ENCODE peak calls at places on chromosome 3, in ten cellular contexts. O, F, U, D, A, V, N, B, E and W are unnamed samples.

GRCh38 chr3:188853896-188854295 is 317.9 kb upstream of the TPRG1 start:
- DNase-seq in O (peak; percentile 52), D (no peak), N (no peak), U (no peak), A (no peak), V (no peak), E (peak; percentile 41), B (no peak), F (peak; percentile 76), W (peak; percentile 45)

GRCh38 chr3:55165278-55165677 is 237.4 kb upstream of the LRTM1 start:
- DNase-seq in U (no peak), V (no peak), O (peak; percentile 92), F (peak; percentile 42), A (no peak), D (no peak), N (no peak), B (no peak), E (peak; percentile 60), W (peak; percentile 81)

GRCh38 chr3:23004971-23005370 is 198.2 kb upstream of the UBE2E2 start:
- DNase-seq in V (no peak), E (peak; percentile 73), F (peak; percentile 82), B (no peak), N (no peak), U (no peak), O (peak; percentile 89), A (peak; percentile 66), D (no peak), W (peak; percentile 46)

GRCh38 chr3:79297242-79297641 is 470.6 kb downstream of the ROBO1 start:
- DNase-seq in F (peak; percentile 90), U (no peak), V (no peak), B (no peak), N (no peak), O (peak; percentile 97), E (peak; percentile 96), A (no peak), D (no peak), W (peak; percentile 92)

GRCh38 chr3:189071452-189071851 is 100.3 kb upstream of the TPRG1 start:
- DNase-seq in E (no peak), O (no peak), A (no peak), F (no peak), N (no peak), U (no peak), B (no peak), V (no peak), D (no peak), W (no peak)

GRCh38 chr3:98999675-99000074 is 98.2 kb upstream of the DCBLD2 start:
- DNase-seq in D (no peak), O (no peak), N (no peak), E (no peak), B (no peak), F (no peak), A (no peak), U (no peak), V (no peak), W (no peak)

GRCh38 chr3:133377396-133377795 is 22.5 kb upstream of the BFSP2 start:
- DNase-seq in N (no peak), E (peak; percentile 75), V (no peak), U (no peak), B (peak; percentile 67), D (no peak), F (peak; percentile 66), O (peak; percentile 69), A (peak; percentile 50), W (peak; percentile 43)

GRCh38 chr3:126837773-126838172 is 133.7 kb downstream of the CHCHD6 start:
- DNase-seq in O (no peak), N (no peak), V (no peak), B (no peak), F (no peak), D (no peak), U (no peak), E (no peak), A (no peak), W (no peak)

GRCh38 chr3:117473981-117474563 is 764.5 kb downstream of the TUSC7 start:
- DNase-seq in N (no peak), U (no peak), V (no peak), E (no peak), D (no peak), O (no peak), A (peak; percentile 16), F (no peak), B (peak; percentile 59), W (no peak)

GRCh38 chr3:57856675-57857074 is 100.6 kb downstream of the SLMAP start:
- DNase-seq in O (peak; percentile 44), A (peak; percentile 3), U (no peak), V (no peak), E (peak; percentile 31), B (no peak), F (peak; percentile 57), D (no peak), N (no peak), W (peak; percentile 56)

GRCh38 chr3:4865714-4866113 is 113.5 kb upstream of the BHLHE40 start:
- DNase-seq in A (no peak), N (no peak), O (no peak), B (no peak), U (no peak), F (no peak), D (no peak), E (no peak), V (no peak), W (no peak)

GRCh38 chr3:48695113-48695753 is 9.5 kb upstream of the NCKIPSD start:
- DNase-seq in D (peak; percentile 74), O (peak; percentile 45), E (peak; percentile 62), B (peak; percentile 91), V (peak; percentile 54), U (peak; percentile 61), F (peak; percentile 92), A (no peak), N (peak; percentile 54), W (peak; percentile 18)

GRCh38 chr3:195270079-195270349 is 945 bp downstream of the XXYLT1 start:
- DNase-seq in V (no peak), U (no peak), O (no peak), F (no peak), B (no peak), A (no peak), N (no peak), D (no peak), E (no peak), W (no peak)
- H3K4me3 ChIP-seq in V (peak overlapping the region; percentile 70), U (peak overlapping the region; percentile 58), O (peak overlapping the region; percentile 93), F (peak overlapping the region; percentile 93), B (peak overlapping the region; percentile 87), A (peak overlapping the region; percentile 92), N (peak overlapping the region; percentile 79), D (peak overlapping the region; percentile 64), E (peak overlapping the region; percentile 73), W (peak overlapping the region; percentile 96)

DNA sequence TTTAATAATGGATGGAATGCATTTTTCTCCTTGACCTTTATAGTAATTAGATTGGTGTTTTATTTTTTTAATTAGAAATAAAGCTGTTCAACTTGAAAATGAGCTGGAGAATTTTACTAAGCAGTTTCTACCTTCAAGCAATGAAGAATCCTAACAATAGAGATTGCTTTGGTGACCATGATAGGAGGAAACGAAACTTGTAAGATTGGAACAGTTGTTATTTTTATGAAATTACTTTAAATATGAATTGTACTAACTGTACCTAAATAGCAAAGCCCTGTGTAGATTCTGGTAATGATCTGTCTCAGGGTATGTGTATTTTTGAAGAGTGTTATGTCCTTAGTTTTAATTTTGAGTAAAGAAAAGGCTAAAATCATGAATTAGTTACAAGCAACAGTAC is 44.4 kb downstream of the MFN1 start:
- DNase-seq in N (no peak), A (no peak), F (no peak), D (no peak), V (no peak), O (no peak), E (no peak), B (no peak), U (no peak), W (no peak)
- H3K27ac ChIP-seq in N (no peak overlapping the region), A (no peak overlapping the region), F (no peak overlapping the region), D (peak overlapping the region; percentile 15), V (no peak overlapping the region), O (no peak overlapping the region), E (no peak overlapping the region), B (no peak overlapping the region), U (no peak overlapping the region), W (no peak overlapping the region)

DNA sequence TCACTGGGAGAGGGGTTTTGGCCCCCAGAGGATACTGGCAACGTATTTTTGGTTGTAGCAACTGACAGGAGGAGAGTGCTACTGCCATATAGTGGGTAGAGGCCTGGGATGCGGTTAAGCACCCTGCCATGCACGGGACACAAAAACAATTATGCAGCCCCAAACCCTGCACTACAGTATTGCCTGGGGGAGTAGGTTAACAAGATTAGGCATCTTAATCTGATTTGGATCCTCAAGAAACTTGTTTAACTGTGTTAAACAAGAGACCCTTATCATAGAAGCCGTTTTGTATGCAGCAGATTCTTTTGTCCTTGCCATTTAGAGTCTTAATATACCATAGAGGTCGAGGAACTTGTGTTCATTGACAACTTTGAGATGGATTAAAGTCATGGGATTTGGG is 3.4 kb downstream of the PHLDB2 start:
- DNase-seq in U (no peak), F (no peak), E (no peak), N (no peak), O (no peak), B (no peak), A (no peak), V (no peak), D (no peak), W (no peak)
- H3K4me3 ChIP-seq in U (no peak overlapping the region), F (peak overlapping the region; percentile 81), E (no peak overlapping the region), N (no peak overlapping the region), O (no peak overlapping the region), B (peak overlapping the region; percentile 72), A (no peak overlapping the region), V (no peak overlapping the region), D (peak overlapping the region; percentile 81), W (no peak overlapping the region)

GRCh38 chr3:179958143-179958542 is 78.6 kb downstream of the PEX5L start:
- DNase-seq in N (no peak), D (no peak), F (no peak), V (no peak), E (no peak), U (no peak), B (no peak), O (no peak), A (no peak), W (no peak)
- H3K27ac ChIP-seq in N (no peak overlapping the region), D (no peak overlapping the region), F (no peak overlapping the region), V (no peak overlapping the region), E (no peak overlapping the region), U (no peak overlapping the region), B (no peak overlapping the region), O (no peak overlapping the region), A (no peak overlapping the region), W (no peak overlapping the region)

DNA sequence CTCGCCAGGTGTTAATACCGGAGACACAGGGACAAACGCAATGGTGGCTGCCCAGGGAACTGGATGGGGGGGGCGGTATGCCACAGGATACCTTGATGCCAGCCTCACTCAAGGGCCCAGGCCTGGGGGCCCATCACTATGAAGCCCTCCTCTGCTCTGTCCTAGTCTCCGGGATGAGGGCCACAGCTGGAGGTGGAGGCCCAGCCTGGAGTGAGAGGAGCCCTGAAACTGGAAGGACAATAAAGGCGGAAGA is 1.5 kb upstream of the CAMK2N2 start:
- DNase-seq in B (no peak), D (no peak), E (no peak), V (no peak), N (no peak), U (no peak), F (no peak), O (no peak), A (no peak), W (no peak)
- H3K4me3 ChIP-seq in B (no peak overlapping the region), D (no peak overlapping the region), E (no peak overlapping the region), V (no peak overlapping the region), N (peak overlapping the region; percentile 54), U (no peak overlapping the region), F (no peak overlapping the region), O (no peak overlapping the region), A (no peak overlapping the region), W (no peak overlapping the region)

GRCh38 chr3:36956155-36956554 is 11.3 kb upstream of the TRANK1 start:
- DNase-seq in B (no peak), F (no peak), O (no peak), E (no peak), U (no peak), N (no peak), A (no peak), D (no peak), V (no peak), W (no peak)
- H3K27ac ChIP-seq in B (no peak overlapping the region), F (no peak overlapping the region), O (no peak overlapping the region), E (no peak overlapping the region), U (no peak overlapping the region), N (no peak overlapping the region), A (no peak overlapping the region), D (no peak overlapping the region), V (no peak overlapping the region), W (no peak overlapping the region)